ENCODE peak calls at places on chromosomes 5 and 9, in seven cellular contexts. Y is PC-9, O is RWPE1, K is AG04450, N is pancreas, D is HCT116, Q is colonic mucosa. I is an unnamed sample.

GRCh38 chr5:55151923-55152842 is 7.8 kb upstream of the GPX8 start:
- DNase-seq in Y (peak; percentile 68), O (peak; percentile 87), K (peak; percentile 55), N (no peak), D (no peak), Q (no peak), I (no peak)

GRCh38 chr5:131751551-131751950 is 45.3 kb downstream of the FNIP1 start:
- DNase-seq in Y (no peak), O (no peak), K (no peak), N (no peak), D (no peak), Q (no peak), I (no peak)

GRCh38 chr5:92962752-92963151 is 618.3 kb downstream of the NR2F1-AS1 start:
- DNase-seq in Y (no peak), O (no peak), K (no peak), N (no peak), D (no peak), Q (no peak), I (no peak)

GRCh38 chr5:135441256-135441915 is 5.8 kb downstream of the DCANP1 start:
- DNase-seq in Y (no peak), O (no peak), K (no peak), N (no peak), D (no peak), Q (peak; percentile 19), I (no peak)

GRCh38 chr9:99326112-99326916 is 104.2 kb downstream of the SEC61B start:
- DNase-seq in Y (no peak), O (no peak), K (no peak), N (no peak), D (no peak), Q (no peak), I (no peak)

GRCh38 chr9:81411961-81412360 is 277.4 kb downstream of the TLE1 start:
- DNase-seq in Y (no peak), O (no peak), K (no peak), N (no peak), D (no peak), Q (no peak), I (no peak)

GRCh38 chr5:101455048-101455447 is 552.0 kb upstream of the ST8SIA4 start:
- DNase-seq in Y (no peak), O (no peak), K (no peak), N (no peak), D (no peak), Q (no peak), I (no peak)

GRCh38 chr5:128674837-128675446 is 136.9 kb upstream of the FBN2 start:
- DNase-seq in Y (no peak), O (peak; percentile 69), K (peak; percentile 24), N (peak; percentile 39), D (peak; percentile 50), Q (peak; percentile 53), I (no peak)

GRCh38 chr5:135127604-135128240 is 93.7 kb upstream of the PITX1 start:
- DNase-seq in Y (peak; percentile 92), O (peak; percentile 99), K (peak; percentile 82), N (no peak), D (no peak), Q (peak; percentile 82), I (no peak)

GRCh38 chr5:96370981-96371380 is 62.1 kb downstream of the PCSK1 start:
- DNase-seq in Y (no peak), O (no peak), K (no peak), N (no peak), D (no peak), Q (no peak), I (no peak)

GRCh38 chr9:104911029-104911607 is 16.8 kb downstream of the ABCA1 start:
- DNase-seq in Y (no peak), O (peak; percentile 34), K (no peak), N (no peak), D (no peak), Q (no peak), I (no peak)

GRCh38 chr5:141487131-141487530 is 1.8 kb upstream of the PCDHGC5 start:
- DNase-seq in Y (no peak), O (no peak), K (no peak), N (no peak), D (no peak), Q (no peak), I (no peak)

GRCh38 chr5:10581867-10582511 is 18.1 kb downstream of the ANKRD33B start:
- DNase-seq in Y (no peak), O (no peak), K (no peak), N (no peak), D (no peak), Q (no peak), I (no peak)

GRCh38 chr5:41218929-41219328 is 5.6 kb upstream of the C6 start:
- DNase-seq in Y (no peak), O (no peak), K (no peak), N (no peak), D (no peak), Q (no peak), I (no peak)

GRCh38 chr9:125746774-125747052 is 460 bp upstream of the PBX3 start:
- DNase-seq in Y (no peak), O (no peak), K (no peak), N (no peak), D (no peak), Q (no peak), I (no peak)
- H3K27ac ChIP-seq in Y (no peak overlapping the region), O (peak overlapping the region; percentile 97), K (no peak overlapping the region), N (peak overlapping the region; percentile 68), D (peak overlapping the region; percentile 50), Q (peak overlapping the region; percentile 87), I (peak overlapping the region; percentile 87)

DNA sequence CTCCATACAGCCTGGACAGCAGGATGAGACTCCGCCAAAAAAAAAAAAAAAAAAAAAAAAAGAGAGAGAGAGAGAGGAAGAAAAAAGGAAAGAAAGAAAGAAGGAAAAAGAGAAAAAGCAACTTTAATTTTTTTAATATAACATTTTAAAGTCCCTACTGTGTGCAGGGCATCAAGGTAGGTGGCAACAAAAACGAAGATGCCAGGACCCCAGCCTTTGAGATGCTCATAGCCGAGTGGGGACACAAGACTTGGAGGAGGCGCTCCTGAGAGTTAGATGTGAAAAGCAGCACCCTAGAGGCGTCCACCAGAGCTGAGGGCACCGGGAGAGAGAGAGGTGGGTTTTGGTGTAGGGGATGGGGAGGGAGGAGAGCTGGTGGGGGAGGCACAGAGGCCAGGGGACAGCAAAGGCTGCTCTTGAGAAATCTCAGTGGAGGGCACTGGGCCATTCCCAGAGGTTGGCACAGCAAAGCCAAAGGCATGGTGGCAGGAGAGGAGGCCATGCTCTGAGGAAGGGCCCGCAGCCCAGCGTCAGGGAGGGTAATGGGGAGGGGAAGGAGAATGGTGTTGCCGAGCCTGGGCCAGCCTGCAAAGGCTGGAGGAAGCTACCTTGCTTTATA is 135.7 kb downstream of the C9orf50 start:
- DNase-seq in Y (no peak), O (no peak), K (no peak), N (no peak), D (no peak), Q (no peak), I (no peak)
- H3K27ac ChIP-seq in Y (no peak overlapping the region), O (peak overlapping the region; percentile 100), K (peak overlapping the region; percentile 97), N (peak overlapping the region; percentile 100), D (peak overlapping the region; percentile 100), Q (peak overlapping the region; percentile 95), I (peak overlapping the region; percentile 98)

DNA sequence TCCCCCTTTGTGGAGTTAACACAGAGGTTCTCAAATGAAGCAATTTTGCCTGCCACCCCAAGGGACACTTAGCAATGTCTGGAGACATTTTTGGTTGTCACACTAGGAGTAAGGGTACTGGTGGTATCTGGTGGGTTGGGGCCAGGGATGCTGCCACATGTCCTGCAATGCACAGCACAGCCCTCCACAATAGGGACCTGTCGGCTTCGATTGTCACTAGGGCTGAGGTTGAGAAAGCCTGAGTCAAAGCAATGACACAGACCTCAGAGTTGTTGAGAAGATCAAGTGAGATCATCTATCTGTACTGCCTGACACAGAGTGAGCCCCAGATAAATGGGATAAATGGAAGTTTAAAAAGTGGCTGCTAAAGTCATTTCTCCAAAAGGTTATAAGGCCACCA is 249.2 kb upstream of the KLF4 start:
- DNase-seq in Y (no peak), O (no peak), K (no peak), N (no peak), D (no peak), Q (no peak), I (no peak)
- H3K27ac ChIP-seq in Y (no peak overlapping the region), O (peak overlapping the region; percentile 99), K (peak overlapping the region; percentile 92), N (peak overlapping the region; percentile 35), D (no peak overlapping the region), Q (peak overlapping the region; percentile 18), I (peak overlapping the region; percentile 85)

GRCh38 chr5:98846526-98846925 is 73.1 kb downstream of the RGMB start:
- DNase-seq in Y (no peak), O (no peak), K (no peak), N (no peak), D (no peak), Q (no peak), I (no peak)
- H3K27ac ChIP-seq in Y (no peak overlapping the region), O (no peak overlapping the region), K (no peak overlapping the region), N (no peak overlapping the region), D (no peak overlapping the region), Q (no peak overlapping the region), I (no peak overlapping the region)

GRCh38 chr9:128059365-128059983 is 7.6 kb downstream of the NAIF1 start:
- DNase-seq in Y (no peak), O (no peak), K (no peak), N (no peak), D (no peak), Q (no peak), I (no peak)
- H3K27ac ChIP-seq in Y (no peak overlapping the region), O (no peak overlapping the region), K (no peak overlapping the region), N (no peak overlapping the region), D (no peak overlapping the region), Q (peak overlapping the region; percentile 26), I (peak overlapping the region; percentile 18)

DNA sequence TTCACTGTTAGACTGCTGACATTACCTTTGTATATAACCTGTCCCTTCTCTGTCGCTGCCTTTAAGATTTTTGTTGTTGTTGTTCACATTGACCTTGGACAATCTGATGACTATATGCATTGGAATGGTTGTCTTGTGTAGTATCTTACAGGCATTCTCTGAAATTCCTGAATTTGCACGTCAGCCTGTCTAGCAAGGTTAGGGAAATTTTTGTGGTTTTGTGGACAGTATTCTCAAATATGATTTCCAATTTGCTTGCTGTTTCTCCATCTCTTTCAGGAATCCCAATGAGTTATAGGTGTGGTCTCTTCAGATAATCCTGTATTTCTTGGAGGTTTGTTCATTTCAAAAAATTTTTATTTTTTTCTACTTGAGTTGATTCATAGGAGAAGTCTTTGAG is 140.8 kb downstream of the PRR16 start:
- DNase-seq in Y (peak; percentile 95), O (peak; percentile 75), K (peak; percentile 81), N (no peak), D (peak; percentile 31), Q (no peak), I (no peak)
- H3K27ac ChIP-seq in Y (peak overlapping the region; percentile 77), O (no peak overlapping the region), K (no peak overlapping the region), N (no peak overlapping the region), D (no peak overlapping the region), Q (no peak overlapping the region), I (no peak overlapping the region)

DNA sequence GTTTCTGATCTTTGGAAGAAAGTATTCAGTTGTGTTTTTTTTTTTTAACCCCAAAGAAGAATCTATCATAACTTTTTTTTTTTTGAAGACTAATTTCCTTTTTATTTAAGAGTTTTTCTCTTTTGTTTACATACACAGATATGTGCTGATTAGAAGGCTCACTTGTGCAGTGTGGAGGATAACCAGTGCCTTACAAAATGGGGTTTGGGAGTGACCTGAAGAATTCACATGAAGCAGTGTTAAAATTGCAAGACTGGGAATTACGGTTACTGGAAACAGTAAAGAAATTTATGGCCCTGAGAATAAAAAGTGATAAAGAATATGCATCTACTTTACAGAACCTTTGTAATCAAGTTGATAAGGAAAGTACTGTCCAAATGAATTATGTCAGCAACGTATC is 50.3 kb downstream of the FER start:
- DNase-seq in Y (no peak), O (no peak), K (no peak), N (no peak), D (no peak), Q (no peak), I (no peak)
- H3K27ac ChIP-seq in Y (no peak overlapping the region), O (no peak overlapping the region), K (no peak overlapping the region), N (no peak overlapping the region), D (no peak overlapping the region), Q (no peak overlapping the region), I (no peak overlapping the region)

I was measured in esophagus squamous epithelium.